ENCODE peak calls at places on chromosomes 12 and 14, in six cellular contexts. N is H1, P is HCT116, C is GM12878, K is SK-N-SH, D is K562. O is an unnamed sample.

GRCh38 chr14:99774526-99775307 is 18.5 kb upstream of the EML1 start:
- DNase-seq in N (no peak), P (no peak), C (no peak), K (no peak), D (no peak), O (no peak)

GRCh38 chr14:51495319-51495718 is 156.4 kb upstream of the FRMD6 start:
- DNase-seq in N (no peak), P (no peak), C (no peak), K (no peak), D (no peak), O (no peak)

GRCh38 chr12:32312049-32312670 is 87.2 kb upstream of the FGD4 start:
- DNase-seq in N (no peak), P (peak; percentile 55), C (peak; percentile 21), K (peak; percentile 44), D (peak; percentile 37), O (peak; percentile 80)

GRCh38 chr14:19800282-19801117 is 3.1 kb upstream of the OR4N2 start:
- DNase-seq in N (no peak), P (no peak), C (no peak), K (no peak), D (no peak), O (no peak)

GRCh38 chr12:110743571-110744093 is 941 bp upstream of the PPP1CC start:
- DNase-seq in N (no peak), P (no peak), C (no peak), K (peak; percentile 24), D (peak; percentile 22), O (peak; percentile 27)

GRCh38 chr14:39015360-39015961 is 87.6 kb downstream of the SEC23A start:
- DNase-seq in N (no peak), P (peak; percentile 28), C (no peak), K (peak; percentile 34), D (peak; percentile 32), O (peak; percentile 71)

GRCh38 chr12:71504471-71504852 is 64.9 kb downstream of the LGR5 start:
- DNase-seq in N (no peak), P (no peak), C (no peak), K (no peak), D (no peak), O (no peak)

GRCh38 chr14:33188880-33189279 is 250.2 kb downstream of the NPAS3 start:
- DNase-seq in N (no peak), P (no peak), C (no peak), K (no peak), D (no peak), O (no peak)

GRCh38 chr12:102601621-102602020 is 121.3 kb upstream of the IGF1 start:
- DNase-seq in N (no peak), P (no peak), C (no peak), K (no peak), D (no peak), O (no peak)

GRCh38 chr12:109737631-109738030 is 24.0 kb downstream of the FAM222A start:
- DNase-seq in N (no peak), P (no peak), C (no peak), K (peak; percentile 71), D (no peak), O (no peak)

GRCh38 chr14:96139169-96139568 is 65.5 kb upstream of the BDKRB2 start:
- DNase-seq in N (no peak), P (no peak), C (no peak), K (no peak), D (no peak), O (no peak)

GRCh38 chr14:87712386-87713113 is 280.4 kb downstream of the GALC start:
- DNase-seq in N (no peak), P (no peak), C (no peak), K (no peak), D (no peak), O (no peak)

GRCh38 chr12:132630672-132631071 is 12.1 kb downstream of the P2RX2 start:
- DNase-seq in N (no peak), P (no peak), C (no peak), K (no peak), D (no peak), O (no peak)

GRCh38 chr12:66087365-66087943 is 43.1 kb downstream of the LLPH start:
- DNase-seq in N (peak; percentile 23), P (peak; percentile 68), C (no peak), K (peak; percentile 38), D (peak; percentile 39), O (peak; percentile 82)

GRCh38 chr14:69376439-69376838 is 21.7 kb downstream of the ERH start:
- DNase-seq in N (no peak), P (no peak), C (no peak), K (no peak), D (no peak), O (no peak)

GRCh38 chr14:23882884-23883283 is 70.7 kb upstream of the DHRS4 start:
- DNase-seq in N (no peak), P (no peak), C (no peak), K (no peak), D (no peak), O (no peak)

GRCh38 chr14:59360923-59361794 is 104.0 kb downstream of the GPR135 start:
- DNase-seq in N (no peak), P (peak; percentile 86), C (no peak), K (peak; percentile 62), D (peak; percentile 68), O (peak; percentile 88)

GRCh38 chr14:103745424-103745823 is 29.8 kb downstream of the ZFYVE21 start:
- DNase-seq in N (no peak), P (no peak), C (no peak), K (no peak), D (no peak), O (no peak)

GRCh38 chr12:121628536-121628935 is 2.2 kb downstream of the ORAI1 start:
- DNase-seq in N (no peak), P (no peak), C (no peak), K (peak; percentile 3), D (no peak), O (no peak)

GRCh38 chr12:55019784-55020183 is at the start of gene NEUROD4:
- DNase-seq in N (peak; percentile 83), P (peak; percentile 12), C (no peak), K (no peak), D (peak; percentile 66), O (peak; percentile 95)

GRCh38 chr14:68283378-68284123 is 464.0 kb downstream of the RAD51B start:
- DNase-seq in N (no peak), P (no peak), C (peak; percentile 95), K (no peak), D (no peak), O (no peak)

GRCh38 chr12:15978431-15978950 is 67.4 kb downstream of the DERA start:
- DNase-seq in N (no peak), P (no peak), C (no peak), K (no peak), D (no peak), O (no peak)
- TF ChIP-seq JUND in N (no peak), P (no peak), C (no peak), K (peak; percentile 38), D (no peak), O (no peak)

GRCh38 chr14:102234331-102235264 is 70.4 kb downstream of the MOK start:
- DNase-seq in N (no peak), P (no peak), C (no peak), K (no peak), D (no peak), O (no peak)
- TF ChIP-seq JUND in N (no peak), P (no peak), C (no peak), K (no peak), D (no peak), O (no peak)

DNA sequence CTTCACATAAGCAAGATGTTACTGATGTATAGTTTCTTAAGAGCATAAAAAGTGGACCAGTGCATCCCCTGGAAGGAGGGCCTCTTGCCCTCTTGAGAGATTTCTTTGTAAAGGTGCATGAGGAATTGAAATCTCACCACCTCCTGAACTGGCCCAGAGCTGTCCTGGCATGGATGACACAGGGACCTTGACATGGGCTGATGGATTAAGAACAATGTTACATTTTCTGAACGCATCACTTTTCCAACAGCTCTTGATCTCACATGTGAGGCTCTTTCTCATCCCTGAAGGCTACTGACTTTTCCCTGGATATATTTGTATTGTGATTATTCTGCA is 360.4 kb downstream of the RGS6 start:
- DNase-seq in N (no peak), P (no peak), C (no peak), K (no peak), D (no peak), O (no peak)
- TF ChIP-seq JUND in N (no peak), P (no peak), C (no peak), K (no peak), D (no peak), O (no peak)

DNA sequence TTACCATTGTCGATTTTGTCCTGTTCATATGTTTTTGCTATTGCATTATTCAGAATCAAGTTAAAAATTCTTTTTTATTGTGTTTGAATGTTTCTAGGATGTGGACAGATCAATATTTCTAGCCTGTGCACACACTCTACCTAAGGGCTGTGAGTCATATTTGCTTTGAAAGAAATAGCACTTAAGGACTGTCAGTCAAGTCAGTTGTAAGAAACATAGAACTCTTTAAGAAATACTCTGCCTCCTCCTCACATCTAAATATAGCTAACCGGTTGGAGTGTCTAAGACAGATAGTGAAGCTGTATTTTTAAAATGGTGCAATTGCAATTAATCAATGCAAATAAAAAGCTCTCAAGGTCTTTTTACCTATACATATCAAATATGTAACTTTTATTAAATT is 17.9 kb upstream of the MGST1 start:
- DNase-seq in N (no peak), P (no peak), C (no peak), K (no peak), D (no peak), O (peak; percentile 9)
- TF ChIP-seq JUND in N (no peak), P (no peak), C (no peak), K (no peak), D (no peak), O (peak; percentile 14)

DNA sequence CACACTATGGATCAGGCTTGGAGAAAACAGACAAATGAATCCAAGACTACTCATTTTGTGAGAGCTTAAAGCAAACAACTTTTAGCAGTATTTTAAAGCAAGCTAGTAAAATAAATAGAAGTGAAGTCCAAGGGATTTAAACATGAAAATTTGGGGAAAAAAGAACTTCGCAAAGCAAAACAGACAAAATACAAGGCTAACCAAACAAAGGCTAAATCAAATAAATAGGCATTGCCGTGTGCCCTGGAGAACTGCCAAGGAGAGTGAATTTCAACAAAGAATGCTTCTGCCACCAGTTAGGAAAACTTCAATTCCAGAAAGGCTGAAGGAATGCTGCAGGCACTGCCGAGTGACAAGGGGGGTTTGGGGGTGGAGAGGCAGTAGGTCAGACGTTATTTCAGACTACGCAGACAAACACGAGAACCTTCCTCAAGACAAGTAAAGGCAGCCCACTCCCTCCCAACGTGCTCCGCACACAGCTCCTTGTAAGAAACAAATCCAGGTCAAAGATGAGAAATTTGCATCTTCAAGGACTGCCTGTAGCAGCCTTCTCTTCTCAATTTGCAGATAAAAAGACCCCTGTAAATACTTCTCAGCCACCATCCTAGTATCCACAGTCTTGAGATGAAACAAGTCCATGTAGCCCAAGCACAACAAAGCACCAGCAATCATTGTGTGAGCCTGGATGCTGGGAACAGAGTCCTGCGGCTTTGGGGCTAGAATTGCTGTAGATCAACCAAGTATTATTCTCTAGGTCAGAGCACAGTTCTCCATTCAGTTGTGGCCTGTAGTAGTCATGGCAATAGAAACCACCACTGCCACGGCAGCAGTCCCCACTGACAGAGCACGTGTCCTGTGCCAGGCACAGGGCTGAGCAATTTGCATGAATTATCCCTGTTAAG is 43.3 kb downstream of the EFCAB11 start:
- DNase-seq in N (peak; percentile 44), P (no peak), C (no peak), K (no peak), D (no peak), O (peak; percentile 33)
- TF ChIP-seq JUND in N (no peak), P (no peak), C (no peak), K (peak; percentile 5), D (no peak), O (no peak)

DNA sequence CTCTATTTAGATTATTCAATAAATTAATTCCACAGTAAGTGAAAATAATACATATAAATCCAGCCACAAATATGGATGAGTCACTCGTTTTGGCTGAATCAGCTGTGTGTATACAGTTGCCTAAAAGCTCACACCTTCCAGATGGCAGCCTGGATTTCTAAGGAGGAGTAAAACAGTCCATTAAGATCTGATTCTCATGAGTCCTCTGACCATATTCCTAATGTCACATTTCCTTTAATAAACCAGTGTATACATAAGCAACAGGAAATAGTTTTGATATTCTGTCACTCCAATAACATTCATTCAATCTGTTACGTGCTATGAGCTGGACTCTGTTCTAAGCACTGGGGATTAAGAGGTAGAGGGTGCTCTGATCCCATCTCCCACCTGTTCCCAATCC is 21.8 kb downstream of the MDM1 start:
- DNase-seq in N (no peak), P (no peak), C (no peak), K (no peak), D (no peak), O (no peak)
- TF ChIP-seq JUND in N (no peak), P (no peak), C (no peak), K (peak; percentile 55), D (no peak), O (no peak)

O was measured in T47D.